ENCODE peak calls at places on chromosomes 12 and 14, in seven cellular contexts. X is IMR-90, N is HCT116, C is heart left ventricle, L is A549, W is HepG2, R is adrenal gland. G is an unnamed sample.

GRCh38 chr14:77923131-77923933 is 123.4 kb downstream of the ADCK1 start:
- DNase-seq in X (no peak), N (no peak), C (no peak), L (no peak), W (no peak), R (no peak), G (no peak)

GRCh38 chr14:34436118-34436905 is 25.7 kb downstream of the SPTSSA start:
- DNase-seq in X (peak), N (no peak), C (no peak), L (no peak), W (peak), R (no peak), G (no peak)

GRCh38 chr12:54680374-54680773 is 32.2 kb upstream of the DCD start:
- DNase-seq in X (peak), N (peak), C (no peak), L (peak), W (peak), R (peak), G (no peak)

GRCh38 chr12:46674126-46674525 is 151.7 kb downstream of the SLC38A4 start:
- DNase-seq in X (no peak), N (no peak), C (no peak), L (no peak), W (no peak), R (no peak), G (no peak)

GRCh38 chr12:57135487-57135886 is 7.2 kb downstream of the LRP1 start:
- DNase-seq in X (peak), N (no peak), C (peak), L (no peak), W (no peak), R (no peak), G (no peak)

GRCh38 chr12:46386360-46386867 is 13.8 kb upstream of the SLC38A2 start:
- DNase-seq in X (peak), N (no peak), C (no peak), L (peak), W (peak), R (no peak), G (no peak)

GRCh38 chr12:103387385-103387784 is 108.4 kb downstream of the C12orf42 start:
- DNase-seq in X (no peak), N (no peak), C (no peak), L (no peak), W (no peak), R (no peak), G (no peak)

GRCh38 chr14:23450376-23450775 is 14.9 kb upstream of the MYH7 start:
- DNase-seq in X (no peak), N (no peak), C (no peak), L (no peak), W (no peak), R (no peak), G (no peak)

GRCh38 chr12:125075-125474 is 58.5 kb downstream of the IQSEC3 start:
- DNase-seq in X (no peak), N (no peak), C (no peak), L (no peak), W (no peak), R (no peak), G (no peak)

GRCh38 chr12:114726092-114726710 is 42.2 kb upstream of the TBX3 start:
- DNase-seq in X (no peak), N (no peak), C (peak), L (no peak), W (no peak), R (peak), G (no peak)

GRCh38 chr12:85076688-85077430 is 40.7 kb downstream of the LRRIQ1 start:
- DNase-seq in X (peak), N (peak), C (no peak), L (peak), W (peak), R (no peak), G (peak)

GRCh38 chr12:82876075-82876474 is 189.4 kb downstream of the TMTC2 start:
- DNase-seq in X (no peak), N (no peak), C (no peak), L (no peak), W (no peak), R (no peak), G (no peak)

GRCh38 chr14:34843011-34843554 is 32.1 kb downstream of the BAZ1A start:
- DNase-seq in X (peak), N (no peak), C (no peak), L (peak), W (peak), R (no peak), G (peak)

GRCh38 chr14:95348395-95349080 is 28.8 kb upstream of the CLMN start:
- DNase-seq in X (no peak), N (no peak), C (no peak), L (no peak), W (no peak), R (no peak), G (no peak)

DNA sequence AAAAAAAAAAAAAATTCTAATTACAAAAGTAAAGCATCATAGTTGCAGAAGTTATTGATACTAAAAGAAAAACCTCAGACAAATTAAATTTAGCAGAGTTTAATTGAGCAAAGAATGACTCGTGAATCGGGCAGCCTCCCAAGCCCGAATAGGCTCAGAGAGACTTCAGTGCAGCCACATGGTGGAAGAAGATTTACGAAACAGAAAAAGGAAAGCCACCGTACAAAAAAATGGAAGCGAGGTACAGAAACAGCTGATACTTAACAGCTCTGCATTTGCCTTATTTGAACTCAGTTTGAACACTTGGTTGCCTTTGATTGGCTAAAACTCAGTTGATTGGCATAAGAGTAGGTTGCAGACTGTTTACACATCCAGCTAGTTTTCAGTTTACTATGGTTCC is 12.9 kb downstream of the TTC9 start:
- DNase-seq in X (no peak), N (no peak), C (no peak), L (no peak), W (no peak), R (no peak), G (no peak)
- H3K4me3 ChIP-seq in X (no peak), N (no peak), C (no peak), L (no peak), W (no peak), R (no peak), G (no peak)

DNA sequence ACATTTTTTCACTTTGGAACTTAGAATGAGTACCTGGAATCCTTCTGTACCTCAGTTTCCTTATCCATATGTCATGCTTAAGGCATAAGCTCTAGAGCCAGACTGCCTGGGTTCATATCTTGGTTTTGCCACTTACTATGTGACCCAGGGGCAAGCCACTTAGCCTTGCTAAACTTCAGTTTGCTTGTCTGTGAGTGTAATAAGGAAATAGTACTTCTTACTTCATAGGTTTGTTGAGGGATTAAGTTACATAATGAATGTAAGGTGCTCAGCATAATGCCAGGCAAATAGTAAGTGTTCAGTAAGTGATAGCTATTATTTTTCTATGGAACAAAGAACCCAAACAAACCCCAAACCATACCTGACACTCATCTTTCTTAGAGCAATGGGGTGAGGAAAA is 225.1 kb downstream of the BCAT1 start:
- DNase-seq in X (no peak), N (no peak), C (no peak), L (no peak), W (no peak), R (no peak), G (no peak)
- H3K27ac ChIP-seq in X (no peak), N (no peak), C (no peak), L (no peak), W (no peak), R (no peak), G (no peak)

GRCh38 chr12:12724421-12725085 is 7.4 kb downstream of the CDKN1B start:
- DNase-seq in X (no peak), N (no peak), C (no peak), L (no peak), W (no peak), R (no peak), G (no peak)

GRCh38 chr12:12725086-12725955 is 8.2 kb downstream of the CDKN1B start:
- DNase-seq in X (peak), N (peak), C (peak), L (peak), W (peak), R (peak), G (peak)

GRCh38 chr12:12722351-12723146 is 5.4 kb downstream of the CDKN1B start:
- DNase-seq in X (peak), N (no peak), C (no peak), L (peak), W (no peak), R (no peak), G (no peak)

GRCh38 chr12:12723147-12723680 is 6.0 kb downstream of the CDKN1B start:
- DNase-seq in X (peak), N (no peak), C (no peak), L (peak), W (no peak), R (no peak), G (no peak)

DNA sequence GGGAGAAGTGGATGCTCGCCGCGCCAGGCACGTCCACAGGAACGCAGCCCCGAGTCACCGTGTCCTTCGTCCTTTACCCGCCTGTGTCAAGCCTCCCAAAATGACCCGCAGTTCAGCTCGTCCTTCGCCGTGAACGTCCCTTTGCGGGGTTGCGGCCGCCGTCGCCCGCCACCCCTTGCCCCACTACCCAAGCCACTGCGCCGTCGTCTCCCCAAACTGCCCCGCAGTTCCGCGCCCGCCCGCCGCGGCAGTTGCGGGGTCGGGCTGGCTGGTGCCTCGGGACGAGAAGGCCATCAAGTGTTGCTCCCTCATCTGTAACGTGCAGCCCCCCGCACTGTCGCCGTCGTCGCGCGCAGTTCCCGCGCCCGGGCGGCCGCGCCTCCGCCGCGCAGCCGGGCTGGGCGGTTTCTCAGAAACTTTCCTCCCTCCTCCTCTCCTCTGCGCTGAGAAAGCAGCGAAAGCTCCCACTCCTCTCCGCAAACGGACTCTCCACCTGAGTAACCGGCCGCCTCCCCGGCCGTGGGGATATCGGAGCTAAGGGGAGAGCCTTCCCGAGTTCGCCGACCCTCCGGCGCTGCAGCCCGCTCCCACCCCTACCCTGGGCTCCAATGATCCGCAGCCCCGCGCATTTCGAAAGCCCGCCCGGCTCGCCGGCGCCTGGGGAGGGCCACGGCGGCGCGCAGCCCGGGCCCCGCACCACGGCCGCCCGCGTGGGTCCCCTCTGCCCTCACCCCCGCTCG is 6.7 kb downstream of the CDKN1B start:
- DNase-seq in X (peak), N (no peak), C (peak), L (peak), W (no peak), R (peak), G (no peak)
- TF ChIP-seq POLR2A in X (no peak), N (no peak), C (no peak), L (no peak), W (peak), R (no peak), G (no peak)

GRCh38 chr12:120726510-120726793 is 826 bp downstream of the ACADS start:
- DNase-seq in X (no peak), N (no peak), C (no peak), L (no peak), W (no peak), R (no peak), G (no peak)
- H3K4me3 ChIP-seq in X (no peak), N (peak), C (peak), L (peak), W (peak), R (peak), G (no peak)

DNA sequence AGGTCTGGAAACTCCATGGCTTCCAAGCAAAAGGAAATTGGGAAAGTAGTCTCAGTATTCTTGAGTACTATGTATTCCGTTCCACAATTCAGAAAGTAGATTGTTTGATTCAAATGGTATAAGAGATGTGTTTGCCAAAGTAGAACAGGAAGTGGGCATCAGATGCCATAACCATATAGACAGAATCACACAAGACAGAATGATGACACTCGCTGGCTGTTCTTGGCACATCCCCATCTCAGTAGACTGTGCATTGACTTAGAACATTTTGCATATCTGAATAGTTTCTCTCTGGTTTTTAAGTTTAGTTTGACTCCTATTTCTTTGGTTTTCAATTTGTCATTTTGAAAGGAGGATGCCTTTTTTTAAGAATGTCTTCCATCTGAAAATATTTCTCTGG is 221.1 kb upstream of the RGS6 start:
- DNase-seq in X (no peak), N (no peak), C (no peak), L (no peak), W (no peak), R (no peak), G (no peak)
- H3K27ac ChIP-seq in X (peak), N (no peak), C (no peak), L (no peak), W (no peak), R (no peak), G (no peak)